ENCODE peak calls at places on chromosomes 3 and 15, in six cellular contexts. M is CD8-positive, alpha-beta T cell; T is endodermal cell; Y is adrenal gland; I is HCT116; D is cardiac fibroblast. X is an unnamed sample.

GRCh38 chr3:57998366-57999283 is 9.6 kb upstream of the FLNB start:
- DNase-seq in M (no peak), I (no peak), T (no peak), D (peak; percentile 50), Y (no peak), X (no peak)

GRCh38 chr3:115475178-115476041 is 147.9 kb upstream of the GAP43 start:
- DNase-seq in I (no peak), T (no peak), Y (no peak), D (no peak), M (no peak), X (no peak)

GRCh38 chr3:79367066-79367465 is 400.7 kb downstream of the ROBO1 start:
- DNase-seq in D (peak; percentile 19), M (no peak), Y (no peak), T (no peak), I (no peak), X (no peak)

GRCh38 chr3:23981136-23981535 is 36.0 kb downstream of the NR1D2 start:
- DNase-seq in D (no peak), I (no peak), M (no peak), T (no peak), Y (no peak), X (no peak)

GRCh38 chr3:128263946-128264345 is 110.7 kb downstream of the EEFSEC start:
- DNase-seq in Y (no peak), M (no peak), T (no peak), D (no peak), I (no peak), X (no peak)

GRCh38 chr3:148680289-148680688 is 17.4 kb upstream of the AGTR1 start:
- DNase-seq in I (no peak), M (no peak), D (no peak), T (no peak), Y (no peak), X (no peak)

GRCh38 chr3:158743664-158744566 is 11.7 kb upstream of the RARRES1 start:
- DNase-seq in Y (no peak), T (no peak), M (no peak), I (no peak), D (no peak), X (no peak)

GRCh38 chr15:55737373-55737772 is 5.6 kb downstream of the PRTG start:
- DNase-seq in I (no peak), T (no peak), Y (no peak), D (peak; percentile 30), M (no peak), X (no peak)

GRCh38 chr15:32936283-32936918 is 218.6 kb downstream of the GREM1 start:
- DNase-seq in M (no peak), I (peak; percentile 33), T (no peak), D (peak; percentile 83), Y (no peak), X (peak; percentile 15)

GRCh38 chr3:98540346-98540745 is 8.6 kb downstream of the GPR15 start:
- DNase-seq in Y (no peak), M (no peak), D (no peak), I (no peak), T (no peak), X (no peak)

GRCh38 chr15:89472785-89473256 is 23.6 kb downstream of the RHCG start:
- DNase-seq in T (peak; percentile 99), D (peak; percentile 64), I (peak; percentile 48), Y (peak; percentile 25), M (peak; percentile 18), X (peak; percentile 12)

GRCh38 chr3:191051037-191051436 is 148.0 kb upstream of the OSTN start:
- DNase-seq in I (peak; percentile 31), T (no peak), Y (no peak), M (no peak), D (peak; percentile 50), X (peak; percentile 19)

GRCh38 chr3:47113669-47114365 is 50.1 kb downstream of the SETD2 start:
- DNase-seq in T (no peak), M (no peak), D (no peak), Y (no peak), I (no peak), X (peak; percentile 39)

GRCh38 chr3:25493246-25493645 is 65.2 kb downstream of the RARB start:
- DNase-seq in I (no peak), D (no peak), M (no peak), Y (no peak), T (no peak), X (no peak)

GRCh38 chr3:186700267-186700666 is 16.9 kb upstream of the KNG1 start:
- DNase-seq in D (peak; percentile 3), M (no peak), Y (no peak), T (no peak), I (no peak), X (no peak)

GRCh38 chr15:64842986-64843561 is 1.4 kb downstream of the PLEKHO2 start:
- DNase-seq in Y (no peak), M (no peak), T (peak; percentile 67), I (no peak), D (peak; percentile 73), X (no peak)

GRCh38 chr3:137062250-137062649 is 104.5 kb downstream of the IL20RB start:
- DNase-seq in M (no peak), I (no peak), D (no peak), Y (no peak), T (no peak), X (no peak)

GRCh38 chr15:68816795-68817303 is 3.8 kb downstream of the ANP32A start:
- DNase-seq in T (no peak), D (peak; percentile 60), Y (no peak), M (peak; percentile 31), I (no peak), X (no peak)

GRCh38 chr15:92770641-92771040 is 115.1 kb upstream of the FAM174B start:
- DNase-seq in T (no peak), Y (no peak), I (no peak), D (no peak), M (no peak), X (no peak)

GRCh38 chr3:174618368-174618767 is 240.8 kb upstream of the NAALADL2 start:
- DNase-seq in M (no peak), T (no peak), Y (no peak), I (no peak), D (peak; percentile 15), X (no peak)

GRCh38 chr3:173397161-173398110 is at the start of gene NLGN1:
- DNase-seq in T (peak; percentile 88), I (no peak), D (peak; percentile 78), Y (peak; percentile 49), M (no peak), X (peak; percentile 45)

GRCh38 chr3:126300761-126301481 is 56.3 kb downstream of the KLF15 start:
- DNase-seq in T (peak; percentile 59), D (peak; percentile 79), M (no peak), I (no peak), Y (no peak), X (peak; percentile 20)

GRCh38 chr3:18580268-18580667 is 155.1 kb upstream of the SATB1 start:
- DNase-seq in M (no peak), D (no peak), Y (no peak), I (no peak), T (no peak), X (no peak)

GRCh38 chr3:190684776-190685175 is 170.9 kb downstream of the IL1RAP start:
- DNase-seq in T (no peak), Y (no peak), D (no peak), M (no peak), I (no peak), X (no peak)

GRCh38 chr3:84965141-84965540 is 6.4 kb downstream of the CADM2 start:
- DNase-seq in I (no peak), M (no peak), T (peak; percentile 91), D (no peak), Y (no peak), X (peak; percentile 16)

GRCh38 chr3:149620291-149621020 is 37.4 kb downstream of the WWTR1 start:
- DNase-seq in D (peak; percentile 61), T (no peak), Y (no peak), M (no peak), I (no peak), X (no peak)

GRCh38 chr3:65873028-65873427 is 165.7 kb downstream of the MAGI1 start:
- DNase-seq in T (no peak), D (no peak), M (no peak), Y (peak; percentile 42), I (no peak), X (no peak)

DNA sequence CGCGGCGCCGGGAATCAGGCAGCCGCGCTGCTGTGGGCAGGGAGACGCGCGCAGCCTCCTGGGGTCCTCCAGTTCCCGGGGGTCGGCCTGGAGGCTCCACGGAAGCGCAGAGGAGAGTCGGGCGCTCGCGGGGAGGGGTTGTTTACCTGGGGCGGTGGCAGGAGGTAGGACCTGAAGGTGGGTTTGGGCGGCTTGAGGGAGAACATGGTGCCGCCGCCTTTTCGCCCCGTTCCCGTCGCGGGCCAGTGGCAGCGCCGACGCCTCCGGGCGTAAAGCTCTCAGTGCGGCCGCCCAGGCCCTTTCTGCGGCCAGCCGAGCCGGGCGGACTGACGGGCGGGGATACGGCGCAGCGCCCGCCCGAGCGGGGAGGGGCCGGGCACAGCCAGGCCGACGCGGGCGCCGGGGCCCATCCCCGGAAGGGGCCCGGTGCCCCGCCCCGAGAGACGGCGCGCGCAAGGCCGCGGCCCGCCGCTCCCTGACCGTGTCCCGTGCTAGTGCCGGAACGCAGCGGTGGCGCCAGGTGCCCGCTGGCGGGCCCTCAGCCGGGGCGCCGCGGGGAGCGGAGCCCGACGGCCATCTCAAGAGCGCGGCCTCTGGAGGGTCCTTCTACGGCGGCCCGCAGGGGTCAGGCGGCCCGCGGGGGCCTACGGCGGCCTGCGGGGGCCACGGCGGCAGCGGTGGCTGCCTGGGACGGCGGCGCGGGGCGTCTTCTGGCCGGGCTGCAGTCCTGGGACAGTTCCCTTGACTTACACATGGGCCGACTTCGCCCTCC is at the start of gene MTMR10:
- DNase-seq in M (peak; percentile 71), Y (peak; percentile 78), T (peak; percentile 92), D (peak; percentile 90), I (peak; percentile 36), X (peak; percentile 32)
- TF ChIP-seq CTCF in M (no peak), Y (no peak), T (no peak), D (no peak), I (no peak), X (no peak)

GRCh38 chr15:100958326-100959065 is 39.3 kb downstream of the LRRK1 start:
- DNase-seq in Y (no peak), M (no peak), I (no peak), D (peak; percentile 37), T (no peak), X (peak; percentile 44)
- H3K4me3 ChIP-seq in Y (no peak overlapping the region), M (no peak overlapping the region), I (no peak overlapping the region), D (no peak overlapping the region), T (no peak overlapping the region), X (no peak overlapping the region)

GRCh38 chr3:13281657-13282527 is 138.2 kb downstream of the NUP210 start:
- DNase-seq in M (no peak), I (no peak), Y (no peak), D (no peak), T (peak; percentile 82), X (no peak)

GRCh38 chr3:13285007-13285567 is 135.0 kb downstream of the NUP210 start:
- DNase-seq in M (no peak), Y (no peak), T (no peak), D (no peak), I (no peak), X (no peak)

GRCh38 chr3:13282528-13282985 is 137.6 kb downstream of the NUP210 start:
- DNase-seq in Y (no peak), D (no peak), T (peak; percentile 81), M (no peak), I (no peak), X (no peak)

GRCh38 chr3:13283877-13284264 is 136.3 kb downstream of the NUP210 start:
- DNase-seq in I (no peak), T (no peak), Y (no peak), M (no peak), D (no peak), X (no peak)

GRCh38 chr3:13282986-13283876 is 136.9 kb downstream of the NUP210 start:
- DNase-seq in I (peak; percentile 18), Y (no peak), D (no peak), T (peak; percentile 91), M (no peak), X (no peak)
- TF ChIP-seq CTCF in I (peak; percentile 40), Y (no peak), D (no peak), T (peak; percentile 78), M (no peak), X (no peak)

GRCh38 chr3:195537995-195538394 is 5.1 kb downstream of the PPP1R2 start:
- DNase-seq in M (peak; percentile 34), D (no peak), T (no peak), Y (no peak), I (no peak), X (no peak)
- H3K4me3 ChIP-seq in M (peak overlapping the region; percentile 6), D (no peak overlapping the region), T (no peak overlapping the region), Y (no peak overlapping the region), I (no peak overlapping the region), X (no peak overlapping the region)